ENCODE peak calls at places on chromosomes 7 and 10, in ten cellular contexts. W is activated CD4-positive, alpha-beta T cell treated with anti-CD3 and anti-CD28 coated beads, Interleukin-2, amount 50 U/mL, for 24 hours; M is stimulated activated CD4-positive, alpha-beta T cell treated with anti-CD3 and anti-CD28 coated beads, Interleukin-12 subunit alpha, Interleukin-12 subunit beta, amount 100 ng/mL, for 4 hours; J is astrocyte of the cerebellum; D is RCC 7860; N is Right ventricle myocardium superior; S is AG04450; T is activated T-helper 9 cell treated with anti-CD3 and anti-CD28 coated beads, Interleukin-2, amount 50 U/mL, for 16 hours; I is LHCN-M2; Q is T-helper 2 cell. A is an unnamed sample.

GRCh38 chr7:109873296-109873695 is 1217.6 kb upstream of the LRRN3 start:
- DNase-seq in W (no peak), M (no peak), J (no peak), D (no peak), N (no peak), S (no peak), T (no peak), I (no peak), Q (no peak), A (no peak)

GRCh38 chr10:50362547-50363125 is 111.3 kb upstream of the ASAH2 start:
- DNase-seq in W (no peak), M (no peak), J (no peak), D (no peak), N (no peak), S (no peak), T (no peak), I (peak; percentile 14), Q (no peak), A (no peak)

GRCh38 chr7:129688503-129689222 is 77.1 kb downstream of the NRF1 start:
- DNase-seq in W (no peak), M (no peak), J (no peak), D (no peak), N (no peak), S (no peak), T (no peak), I (peak; percentile 12), Q (no peak), A (no peak)

GRCh38 chr7:132065193-132065972 is 509.0 kb upstream of the PODXL start:
- DNase-seq in W (no peak), M (no peak), J (peak; percentile 89), D (peak; percentile 98), N (peak; percentile 53), S (peak; percentile 77), T (no peak), I (peak; percentile 97), Q (no peak), A (peak; percentile 77)

GRCh38 chr7:132002343-132002968 is 446.0 kb upstream of the PODXL start:
- DNase-seq in W (no peak), M (no peak), J (no peak), D (no peak), N (no peak), S (no peak), T (no peak), I (no peak), Q (no peak), A (no peak)

GRCh38 chr7:50369408-50370026 is 65.0 kb downstream of the IKZF1 start:
- DNase-seq in W (no peak), M (no peak), J (no peak), D (no peak), N (no peak), S (no peak), T (no peak), I (peak; percentile 18), Q (no peak), A (no peak)

GRCh38 chr10:50594012-50594411 is 29.7 kb downstream of the SGMS1 start:
- DNase-seq in W (no peak), M (no peak), J (peak; percentile 81), D (no peak), N (no peak), S (peak; percentile 37), T (no peak), I (peak; percentile 88), Q (no peak), A (no peak)

GRCh38 chr7:121097577-121097976 is 109.1 kb downstream of the CPED1 start:
- DNase-seq in W (no peak), M (no peak), J (no peak), D (no peak), N (no peak), S (no peak), T (no peak), I (peak; percentile 76), Q (no peak), A (no peak)

GRCh38 chr7:47588704-47589225 is 6.9 kb upstream of the TNS3 start:
- DNase-seq in W (no peak), M (no peak), J (no peak), D (no peak), N (no peak), S (no peak), T (no peak), I (no peak), Q (no peak), A (no peak)

GRCh38 chr7:30510124-30511074 is 5.8 kb upstream of the GGCT start:
- DNase-seq in W (no peak), M (no peak), J (peak; percentile 24), D (peak; percentile 32), N (no peak), S (no peak), T (no peak), I (peak; percentile 46), Q (no peak), A (no peak)

GRCh38 chr7:138608292-138608691 is 92.9 kb downstream of the SVOPL start:
- DNase-seq in W (no peak), M (no peak), J (no peak), D (no peak), N (no peak), S (no peak), T (no peak), I (peak; percentile 61), Q (no peak), A (no peak)

GRCh38 chr7:909358-910329 is 33.3 kb downstream of the GET4 start:
- DNase-seq in W (no peak), M (no peak), J (no peak), D (no peak), N (peak; percentile 87), S (no peak), T (no peak), I (peak; percentile 10), Q (no peak), A (no peak)

GRCh38 chr10:115092555-115093285 is 445 bp upstream of the ATRNL1 start:
- DNase-seq in W (no peak), M (peak; percentile 16), J (peak; percentile 15), D (no peak), N (peak; percentile 40), S (no peak), T (no peak), I (peak; percentile 64), Q (no peak), A (no peak)

GRCh38 chr7:132937286-132937685 is 144.6 kb downstream of the CHCHD3 start:
- DNase-seq in W (no peak), M (no peak), J (no peak), D (no peak), N (no peak), S (no peak), T (no peak), I (no peak), Q (no peak), A (no peak)

GRCh38 chr10:33773895-33774480 is 439.5 kb upstream of the NRP1 start:
- DNase-seq in W (no peak), M (no peak), J (no peak), D (no peak), N (no peak), S (no peak), T (no peak), I (no peak), Q (no peak), A (no peak)

GRCh38 chr10:971613-972012 is 16.6 kb upstream of the GTPBP4 start:
- DNase-seq in W (no peak), M (no peak), J (no peak), D (no peak), N (no peak), S (no peak), T (no peak), I (no peak), Q (no peak), A (no peak)

GRCh38 chr7:155412416-155413253 is 45.3 kb upstream of the EN2 start:
- DNase-seq in W (peak; percentile 6), M (peak; percentile 52), J (no peak), D (no peak), N (peak; percentile 5), S (no peak), T (no peak), I (peak; percentile 35), Q (no peak), A (no peak)

GRCh38 chr7:30062587-30062986 is 34.4 kb downstream of the PLEKHA8 start:
- DNase-seq in W (no peak), M (no peak), J (peak; percentile 28), D (peak; percentile 51), N (no peak), S (no peak), T (no peak), I (peak; percentile 61), Q (no peak), A (no peak)

GRCh38 chr10:96271017-96271815 is at the start of gene BLNK:
- DNase-seq in W (no peak), M (no peak), J (no peak), D (no peak), N (peak; percentile 78), S (peak; percentile 3), T (no peak), I (peak; percentile 11), Q (no peak), A (no peak)

GRCh38 chr7:128672927-128673517 is 930 bp downstream of the GARIN1A start:
- DNase-seq in W (no peak), M (no peak), J (no peak), D (no peak), N (no peak), S (no peak), T (no peak), I (no peak), Q (no peak), A (no peak)

GRCh38 chr7:34739651-34740300 is 81.8 kb downstream of the NPSR1 start:
- DNase-seq in W (no peak), M (no peak), J (no peak), D (no peak), N (no peak), S (no peak), T (no peak), I (peak; percentile 13), Q (no peak), A (no peak)

GRCh38 chr10:129707406-129708388 is 240.7 kb downstream of the MGMT start:
- DNase-seq in W (no peak), M (no peak), J (peak; percentile 13), D (no peak), N (peak; percentile 65), S (peak; percentile 7), T (no peak), I (peak; percentile 26), Q (no peak), A (no peak)

GRCh38 chr10:22630229-22631174 is 83.9 kb downstream of the PIP4K2A start:
- DNase-seq in W (no peak), M (peak; percentile 23), J (no peak), D (peak; percentile 41), N (no peak), S (no peak), T (no peak), I (peak; percentile 46), Q (no peak), A (no peak)

GRCh38 chr10:110353244-110354119 is 48.8 kb upstream of the SMNDC1 start:
- DNase-seq in W (peak; percentile 8), M (peak; percentile 22), J (no peak), D (peak; percentile 93), N (no peak), S (peak; percentile 74), T (peak; percentile 53), I (peak; percentile 94), Q (no peak), A (peak; percentile 95)

GRCh38 chr7:34087892-34088891 is 182.9 kb downstream of the BMPER start:
- DNase-seq in W (no peak), M (no peak), J (no peak), D (peak; percentile 73), N (no peak), S (no peak), T (no peak), I (peak; percentile 71), Q (no peak), A (no peak)

GRCh38 chr7:55365103-55365679 is at the start of gene LANCL2:
- DNase-seq in W (no peak), M (peak; percentile 46), J (no peak), D (no peak), N (no peak), S (no peak), T (no peak), I (peak; percentile 64), Q (no peak), A (no peak)

GRCh38 chr7:84106291-84106690 is 88.3 kb downstream of the SEMA3A start:
- DNase-seq in W (no peak), M (no peak), J (no peak), D (no peak), N (no peak), S (no peak), T (no peak), I (no peak), Q (no peak), A (no peak)

GRCh38 chr10:14723052-14723689 is 51.5 kb downstream of the FAM107B start:
- DNase-seq in W (no peak), M (peak; percentile 1), J (no peak), D (no peak), N (no peak), S (no peak), T (peak; percentile 2), I (no peak), Q (no peak), A (no peak)

A was measured in HS-5.